ENCODE peak calls at places on chromosomes 3 and 15, in nine cellular contexts. H is ovary, D is IMR-90, B is stomach, F is vagina, G is tibial nerve, Z is heart left ventricle, X is A549, N is upper lobe of left lung. M is an unnamed sample.

GRCh38 chr15:52076889-52077781 is 35.4 kb downstream of the BCL2L10 start:
- DNase-seq in H (no peak), D (peak), B (no peak), F (no peak), G (no peak), Z (no peak), X (peak), N (no peak), M (no peak)

GRCh38 chr15:55824857-55825613 is 82.1 kb upstream of the PRTG start:
- DNase-seq in H (no peak), D (no peak), B (no peak), F (peak), G (no peak), Z (no peak), X (peak), N (no peak), M (no peak)

GRCh38 chr3:55698826-55699225 is 211.7 kb upstream of the WNT5A start:
- DNase-seq in H (no peak), D (peak), B (no peak), F (no peak), G (no peak), Z (no peak), X (no peak), N (no peak), M (no peak)

GRCh38 chr3:191290311-191291025 is 38.7 kb upstream of the CCDC50 start:
- DNase-seq in H (no peak), D (no peak), B (no peak), F (no peak), G (no peak), Z (no peak), X (no peak), N (no peak), M (no peak)

GRCh38 chr3:104628185-104628789 is 738.4 kb upstream of the ALCAM start:
- DNase-seq in H (no peak), D (peak), B (no peak), F (no peak), G (no peak), Z (no peak), X (peak), N (no peak), M (no peak)

GRCh38 chr15:58138106-58138505 is at the start of gene AQP9:
- DNase-seq in H (no peak), D (no peak), B (no peak), F (no peak), G (no peak), Z (no peak), X (no peak), N (no peak), M (no peak)

GRCh38 chr3:56940989-56941388 is 119.5 kb upstream of the SPATA12 start:
- DNase-seq in H (no peak), D (no peak), B (no peak), F (no peak), G (no peak), Z (no peak), X (no peak), N (no peak), M (no peak)

GRCh38 chr15:54226455-54226854 is 248.2 kb downstream of the UNC13C start:
- DNase-seq in H (no peak), D (no peak), B (no peak), F (no peak), G (no peak), Z (no peak), X (no peak), N (peak), M (no peak)

GRCh38 chr15:91265431-91265940 is 165.4 kb downstream of the SV2B start:
- DNase-seq in H (no peak), D (no peak), B (no peak), F (no peak), G (peak), Z (no peak), X (no peak), N (no peak), M (no peak)

GRCh38 chr3:192831111-192831644 is 86.5 kb downstream of the MB21D2 start:
- DNase-seq in H (no peak), D (peak), B (no peak), F (no peak), G (no peak), Z (no peak), X (no peak), N (no peak), M (no peak)

GRCh38 chr15:74196175-74196574 is 6.4 kb downstream of the STRA6 start:
- DNase-seq in H (peak), D (peak), B (peak), F (no peak), G (no peak), Z (peak), X (peak), N (no peak), M (no peak)

GRCh38 chr3:54963621-54964020 is 35.8 kb upstream of the LRTM1 start:
- DNase-seq in H (no peak), D (no peak), B (no peak), F (no peak), G (no peak), Z (no peak), X (no peak), N (no peak), M (no peak)

GRCh38 chr3:2098398-2099027 is at the start of gene CNTN4:
- DNase-seq in H (peak), D (no peak), B (peak), F (no peak), G (peak), Z (peak), X (peak), N (peak), M (no peak)

GRCh38 chr3:47265725-47266480 is 16.7 kb downstream of the KIF9 start:
- DNase-seq in H (no peak), D (peak), B (no peak), F (no peak), G (no peak), Z (no peak), X (no peak), N (no peak), M (no peak)

GRCh38 chr15:70140031-70140542 is 42.4 kb upstream of the TLE3 start:
- DNase-seq in H (no peak), D (no peak), B (no peak), F (no peak), G (no peak), Z (no peak), X (no peak), N (no peak), M (no peak)

GRCh38 chr3:6962796-6963195 is 101.9 kb downstream of the GRM7 start:
- DNase-seq in H (no peak), D (no peak), B (no peak), F (no peak), G (no peak), Z (no peak), X (no peak), N (no peak), M (no peak)

GRCh38 chr3:119301662-119302061 is 7.5 kb downstream of the ARHGAP31 start:
- DNase-seq in H (no peak), D (no peak), B (no peak), F (no peak), G (peak), Z (no peak), X (no peak), N (no peak), M (peak)

GRCh38 chr15:55909036-55909811 is 84.2 kb downstream of the NEDD4 start:
- DNase-seq in H (no peak), D (peak), B (no peak), F (no peak), G (no peak), Z (no peak), X (peak), N (no peak), M (no peak)

GRCh38 chr3:59118928-59119327 is 69.1 kb upstream of the CFAP20DC start:
- DNase-seq in H (no peak), D (no peak), B (no peak), F (no peak), G (no peak), Z (no peak), X (no peak), N (no peak), M (no peak)

GRCh38 chr3:41276191-41276590 is 76.9 kb downstream of the CTNNB1 start:
- DNase-seq in H (no peak), D (no peak), B (no peak), F (no peak), G (no peak), Z (no peak), X (no peak), N (no peak), M (no peak)

GRCh38 chr15:32105258-32106248 is 75.2 kb downstream of the CHRNA7 start:
- DNase-seq in H (no peak), D (no peak), B (no peak), F (peak), G (no peak), Z (peak), X (no peak), N (no peak), M (peak)

GRCh38 chr3:188947983-188948657 is 223.7 kb upstream of the TPRG1 start:
- DNase-seq in H (peak), D (peak), B (peak), F (peak), G (peak), Z (peak), X (peak), N (peak), M (peak)
- TF ChIP-seq POLR2A in H (peak), D (no peak), B (no peak), F (no peak), G (peak), Z (no peak), X (no peak), N (no peak), M (no peak)

DNA sequence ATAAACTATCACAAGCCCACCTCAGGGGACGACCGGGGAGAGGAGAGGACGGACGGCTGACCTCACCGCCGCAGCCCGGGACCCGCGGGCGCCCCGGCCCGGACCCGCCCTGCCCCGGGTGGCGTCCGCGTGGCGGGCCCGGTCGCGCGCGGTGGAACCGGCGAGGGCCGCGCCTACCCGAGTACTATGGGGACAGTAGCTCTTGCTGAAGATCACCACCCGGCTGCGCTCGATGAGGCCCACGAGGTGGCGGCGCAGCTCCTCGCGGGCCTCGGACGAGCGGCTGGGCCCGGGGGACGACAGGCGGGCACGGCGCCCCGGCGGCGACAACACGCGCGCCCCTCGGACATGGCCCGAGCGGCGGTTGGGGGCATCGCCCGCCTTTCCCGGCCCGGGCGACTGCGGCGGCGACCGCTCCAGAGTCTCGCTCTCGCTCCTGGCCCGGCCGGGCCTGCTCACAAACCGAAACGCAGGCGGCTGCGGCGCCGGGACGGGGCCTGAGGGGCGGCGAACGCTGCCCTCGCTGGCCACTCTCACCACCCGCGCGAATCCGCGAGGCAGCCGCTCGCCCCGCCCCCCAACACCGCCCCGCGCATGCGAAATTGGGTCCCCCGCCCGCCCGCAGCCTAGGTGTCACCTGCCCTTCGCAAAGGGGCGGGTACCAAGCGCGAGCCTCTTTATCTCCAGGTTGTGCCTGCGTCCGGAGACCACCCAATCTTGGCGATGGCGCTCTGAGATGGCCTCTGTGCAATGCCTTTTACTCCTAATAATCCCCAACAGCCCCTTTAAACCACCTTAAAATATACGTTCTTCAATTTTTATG is at the start of gene TXNRD3:
- DNase-seq in H (peak), D (peak), B (peak), F (peak), G (peak), Z (peak), X (peak), N (peak), M (peak)
- TF ChIP-seq CTCF in H (no peak), D (peak), B (peak), F (no peak), G (no peak), Z (peak), X (peak), N (peak), M (peak)

GRCh38 chr3:133574260-133574881 is 885 bp downstream of the CDV3 start:
- DNase-seq in H (peak), D (peak), B (peak), F (no peak), G (peak), Z (peak), X (peak), N (peak), M (no peak)

GRCh38 chr3:133573629-133574194 is at the start of gene CDV3:
- DNase-seq in H (no peak), D (no peak), B (no peak), F (no peak), G (peak), Z (no peak), X (no peak), N (peak), M (no peak)

GRCh38 chr3:133572158-133573053 is 1.1 kb upstream of the CDV3 start:
- DNase-seq in H (peak), D (peak), B (no peak), F (no peak), G (no peak), Z (no peak), X (peak), N (no peak), M (no peak)

GRCh38 chr3:133575121-133575520 is 1.6 kb downstream of the CDV3 start:
- DNase-seq in H (no peak), D (no peak), B (no peak), F (no peak), G (no peak), Z (no peak), X (no peak), N (no peak), M (no peak)

DNA sequence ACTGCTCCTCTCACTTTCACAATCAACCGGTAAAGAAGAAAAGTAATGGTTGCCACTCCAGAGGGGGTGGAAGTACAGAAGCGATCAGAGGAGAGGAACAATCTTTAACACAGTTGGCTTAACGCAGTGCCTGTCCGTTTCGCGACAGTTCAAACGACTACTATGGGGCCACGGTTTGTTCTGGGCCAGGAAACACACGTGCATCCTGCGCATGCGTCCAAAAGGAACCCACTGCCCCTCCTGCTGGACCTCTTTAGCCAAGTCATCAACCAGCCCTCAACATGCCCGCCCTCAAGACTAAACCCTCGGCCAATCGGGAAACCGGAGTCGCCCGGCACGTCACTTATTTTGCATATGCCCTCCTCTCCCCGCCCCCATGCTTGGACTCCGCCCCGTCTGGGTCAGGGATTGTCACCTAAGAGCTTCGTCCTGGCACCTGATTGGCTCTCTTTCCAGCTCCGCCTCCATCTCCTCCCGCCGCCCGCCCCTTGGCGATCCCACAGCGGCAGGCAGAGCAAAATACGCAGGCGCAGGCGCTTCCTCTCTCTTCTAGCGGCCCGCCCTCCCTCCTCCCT is 345 bp upstream of the CDV3 start:
- DNase-seq in H (peak), D (peak), B (peak), F (peak), G (peak), Z (peak), X (peak), N (peak), M (peak)
- TF ChIP-seq POLR2A in H (peak), D (no peak), B (peak), F (no peak), G (peak), Z (no peak), X (peak), N (peak), M (peak)

DNA sequence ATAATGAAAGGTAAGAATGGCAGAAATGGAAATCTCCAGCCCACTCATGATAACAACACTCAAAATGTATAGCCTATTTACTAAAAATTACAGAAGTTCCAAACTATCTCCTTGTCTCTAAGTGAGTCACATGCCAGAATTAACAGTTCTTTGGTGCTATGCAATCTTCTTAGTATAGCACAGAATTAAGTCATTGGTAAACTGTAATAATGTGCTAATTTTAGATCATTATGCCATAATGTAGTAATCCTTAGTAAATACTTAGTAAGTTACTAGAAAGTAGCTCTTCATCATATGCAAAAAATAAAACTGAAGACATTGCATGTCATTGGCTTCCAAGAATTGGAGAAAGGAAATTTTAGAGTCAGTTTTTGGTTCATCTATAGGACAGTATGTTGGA is 39.9 kb upstream of the CD47 start:
- DNase-seq in H (no peak), D (peak), B (no peak), F (no peak), G (no peak), Z (no peak), X (no peak), N (no peak), M (no peak)
- TF ChIP-seq CTCF in H (no peak), D (no peak), B (no peak), F (no peak), G (no peak), Z (no peak), X (no peak), N (no peak), M (no peak)

GRCh38 chr3:139523718-139524117 is 15.8 kb downstream of the RBP1 start:
- DNase-seq in H (no peak), D (no peak), B (no peak), F (no peak), G (no peak), Z (no peak), X (no peak), N (no peak), M (peak)
- TF ChIP-seq POLR2A in H (no peak), D (no peak), B (no peak), F (no peak), G (no peak), Z (no peak), X (no peak), N (no peak), M (no peak)

GRCh38 chr3:9129366-9129765 is 120.1 kb downstream of the SRGAP3 start:
- DNase-seq in H (no peak), D (no peak), B (no peak), F (no peak), G (no peak), Z (no peak), X (no peak), N (no peak), M (no peak)

GRCh38 chr3:9135930-9136525 is 113.4 kb downstream of the SRGAP3 start:
- DNase-seq in H (peak), D (no peak), B (no peak), F (no peak), G (no peak), Z (peak), X (no peak), N (peak), M (no peak)

GRCh38 chr3:9135526-9135925 is 113.9 kb downstream of the SRGAP3 start:
- DNase-seq in H (no peak), D (no peak), B (no peak), F (no peak), G (no peak), Z (no peak), X (no peak), N (no peak), M (no peak)

GRCh38 chr3:9125278-9125951 is 124.0 kb downstream of the SRGAP3 start:
- DNase-seq in H (no peak), D (no peak), B (no peak), F (no peak), G (no peak), Z (no peak), X (no peak), N (no peak), M (no peak)

GRCh38 chr3:9130318-9131110 is 118.9 kb downstream of the SRGAP3 start:
- DNase-seq in H (no peak), D (no peak), B (no peak), F (no peak), G (no peak), Z (no peak), X (peak), N (no peak), M (no peak)
- TF ChIP-seq CTCF in H (no peak), D (no peak), B (no peak), F (no peak), G (no peak), Z (no peak), X (no peak), N (no peak), M (no peak)

GRCh38 chr15:40441736-40442531 is 1.2 kb downstream of the BAHD1 start:
- DNase-seq in H (peak), D (no peak), B (no peak), F (no peak), G (no peak), Z (no peak), X (no peak), N (peak), M (no peak)

GRCh38 chr15:40438712-40439111 is 2.0 kb upstream of the BAHD1 start:
- DNase-seq in H (peak), D (no peak), B (peak), F (no peak), G (no peak), Z (no peak), X (no peak), N (peak), M (no peak)

GRCh38 chr15:40439461-40440299 is 1.1 kb upstream of the BAHD1 start:
- DNase-seq in H (peak), D (peak), B (peak), F (no peak), G (no peak), Z (peak), X (peak), N (peak), M (no peak)

GRCh38 chr15:40441012-40441735 is 421 bp downstream of the BAHD1 start:
- DNase-seq in H (no peak), D (no peak), B (no peak), F (no peak), G (no peak), Z (no peak), X (no peak), N (peak), M (no peak)

GRCh38 chr15:40440300-40441011 is at the start of gene BAHD1:
- DNase-seq in H (peak), D (peak), B (peak), F (peak), G (peak), Z (peak), X (peak), N (peak), M (peak)
- TF ChIP-seq POLR2A in H (peak), D (no peak), B (no peak), F (no peak), G (peak), Z (no peak), X (no peak), N (no peak), M (no peak)

GRCh38 chr3:197257711-197258110 is 40.7 kb downstream of the DLG1 start:
- DNase-seq in H (no peak), D (no peak), B (no peak), F (no peak), G (no peak), Z (no peak), X (no peak), N (no peak), M (no peak)

GRCh38 chr3:197256104-197256503 is 42.3 kb downstream of the DLG1 start:
- DNase-seq in H (no peak), D (no peak), B (no peak), F (no peak), G (no peak), Z (no peak), X (no peak), N (no peak), M (no peak)

GRCh38 chr3:197259096-197259495 is 39.3 kb downstream of the DLG1 start:
- DNase-seq in H (no peak), D (no peak), B (no peak), F (no peak), G (no peak), Z (no peak), X (no peak), N (no peak), M (no peak)

GRCh38 chr3:197258168-197258755 is 40.1 kb downstream of the DLG1 start:
- DNase-seq in H (no peak), D (no peak), B (no peak), F (no peak), G (no peak), Z (no peak), X (no peak), N (no peak), M (no peak)

GRCh38 chr3:197256836-197257444 is 41.5 kb downstream of the DLG1 start:
- DNase-seq in H (no peak), D (peak), B (no peak), F (no peak), G (peak), Z (no peak), X (peak), N (no peak), M (no peak)
- TF ChIP-seq CTCF in H (peak), D (peak), B (peak), F (peak), G (peak), Z (peak), X (peak), N (peak), M (peak)

DNA sequence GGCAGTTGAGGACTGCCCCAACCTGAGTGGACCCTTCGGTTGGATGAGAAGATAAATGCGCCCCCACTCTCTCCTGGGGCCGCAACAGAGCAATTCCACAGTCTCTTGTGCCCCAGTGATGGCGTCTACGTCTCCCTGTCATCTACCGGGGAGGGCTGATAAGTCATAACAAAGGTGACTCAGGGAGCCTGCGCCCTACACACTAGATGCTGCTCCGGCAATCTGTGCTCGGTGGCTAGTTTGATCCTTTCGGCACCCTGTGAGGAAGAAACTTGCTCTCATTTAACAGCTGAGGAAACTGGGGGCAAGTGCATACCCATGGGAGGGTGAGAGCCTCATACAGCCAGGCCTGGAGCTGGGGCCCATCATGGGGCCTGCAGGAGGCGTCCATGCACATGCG is 14.1 kb upstream of the SEMA3F start:
- DNase-seq in H (no peak), D (no peak), B (no peak), F (no peak), G (no peak), Z (no peak), X (no peak), N (no peak), M (no peak)
- TF ChIP-seq POLR2A in H (no peak), D (no peak), B (no peak), F (no peak), G (no peak), Z (no peak), X (no peak), N (no peak), M (no peak)